ENCODE peak calls at places on chromosomes 7 and 10, in seven cellular contexts. E, Z, A, C, D, I and H are unnamed samples.

GRCh38 chr10:5266804-5267203 is 70.2 kb downstream of the AKR1C4 start:
- DNase-seq in Z (no peak), C (no peak), D (no peak), I (no peak), E (no peak), A (no peak), H (no peak)

GRCh38 chr7:20558963-20559716 is 56.3 kb upstream of the ABCB5 start:
- DNase-seq in Z (no peak), I (no peak), E (no peak), C (no peak), D (no peak), A (no peak), H (no peak)

GRCh38 chr10:85971494-85971893 is 395.1 kb downstream of the GRID1 start:
- DNase-seq in I (no peak), D (no peak), C (no peak), E (no peak), Z (no peak), A (no peak), H (no peak)

GRCh38 chr10:114437456-114438292 is 33.4 kb upstream of the AFAP1L2 start:
- DNase-seq in A (no peak), Z (no peak), D (no peak), I (peak; percentile 60), E (peak; percentile 23), C (peak; percentile 32), H (peak; percentile 44)

GRCh38 chr7:157339777-157340677 is 3.2 kb downstream of the DNAJB6 start:
- DNase-seq in Z (peak; percentile 60), I (peak; percentile 92), A (peak; percentile 39), E (peak; percentile 82), C (peak; percentile 79), D (peak; percentile 15), H (peak; percentile 65)

GRCh38 chr7:88116395-88116794 is 103.4 kb downstream of the SRI start:
- DNase-seq in C (no peak), E (no peak), Z (no peak), A (no peak), I (no peak), D (no peak), H (no peak)

GRCh38 chr7:55160539-55160938 is 141.7 kb downstream of the EGFR start:
- DNase-seq in D (no peak), A (no peak), Z (no peak), C (peak; percentile 80), E (no peak), I (no peak), H (peak; percentile 74)

GRCh38 chr10:80075781-80076180 is 2.7 kb upstream of the TMEM254 start:
- DNase-seq in D (no peak), A (no peak), C (peak; percentile 6), E (no peak), Z (no peak), I (no peak), H (no peak)

GRCh38 chr7:87511510-87511909 is 36.0 kb upstream of the ABCB4 start:
- DNase-seq in D (no peak), Z (no peak), A (no peak), I (no peak), C (no peak), E (no peak), H (no peak)

GRCh38 chr7:29623976-29624375 is 60.3 kb downstream of the PRR15 start:
- DNase-seq in C (no peak), D (no peak), I (no peak), E (no peak), Z (no peak), A (no peak), H (no peak)

GRCh38 chr10:132748135-132748534 is 37.8 kb downstream of the NKX6-2 start:
- DNase-seq in E (no peak), C (no peak), A (no peak), Z (no peak), I (no peak), D (no peak), H (no peak)

GRCh38 chr10:116069856-116070255 is 203.2 kb downstream of the GFRA1 start:
- DNase-seq in Z (no peak), D (no peak), C (no peak), A (no peak), I (no peak), E (no peak), H (no peak)

GRCh38 chr10:7480742-7481381 is 70.0 kb upstream of the SFMBT2 start:
- DNase-seq in E (no peak), C (no peak), D (no peak), I (no peak), Z (no peak), A (no peak), H (no peak)

GRCh38 chr7:121211253-121211652 is 117.5 kb upstream of the WNT16 start:
- DNase-seq in A (no peak), C (no peak), Z (no peak), D (no peak), E (no peak), I (no peak), H (no peak)

GRCh38 chr7:74343281-74344127 is 54.3 kb downstream of the CLIP2 start:
- DNase-seq in A (no peak), Z (no peak), I (no peak), D (no peak), C (peak; percentile 73), E (no peak), H (peak; percentile 55)

GRCh38 chr10:132806126-132807061 is 20.4 kb upstream of the NKX6-2 start:
- DNase-seq in C (no peak), E (no peak), A (no peak), Z (no peak), D (no peak), I (no peak), H (no peak)

GRCh38 chr7:96998333-96998732 is 7.0 kb upstream of the DLX6 start:
- DNase-seq in C (no peak), A (no peak), I (no peak), E (no peak), Z (no peak), D (peak; percentile 66), H (no peak)

GRCh38 chr10:15461353-15462108 is 90.4 kb upstream of the FAM171A1 start:
- DNase-seq in A (no peak), E (peak; percentile 23), I (peak; percentile 35), D (no peak), C (peak; percentile 23), Z (no peak), H (peak; percentile 59)

GRCh38 chr10:113132651-113133088 is 182.6 kb downstream of the TCF7L2 start:
- DNase-seq in E (no peak), I (no peak), Z (no peak), A (no peak), C (peak; percentile 36), D (no peak), H (peak; percentile 22)

GRCh38 chr10:85651507-85651902 is 715.1 kb downstream of the GRID1 start:
- DNase-seq in E (no peak), A (no peak), C (no peak), I (no peak), Z (no peak), D (no peak), H (no peak)

GRCh38 chr7:77444123-77444522 is 28.0 kb upstream of the GSAP start:
- DNase-seq in A (no peak), E (no peak), C (peak; percentile 36), I (no peak), Z (no peak), D (no peak), H (peak; percentile 67)

GRCh38 chr7:151122794-151123484 is 36.7 kb downstream of the AGAP3 start:
- DNase-seq in D (no peak), E (no peak), Z (no peak), I (no peak), A (no peak), C (no peak), H (no peak)

GRCh38 chr10:88389456-88389855 is 193.7 kb downstream of the RNLS start:
- DNase-seq in A (no peak), I (peak; percentile 81), C (peak; percentile 82), Z (no peak), E (no peak), D (peak; percentile 4), H (peak; percentile 49)

GRCh38 chr10:6337382-6337781 is 134.7 kb downstream of the PFKFB3 start:
- DNase-seq in Z (no peak), I (no peak), D (no peak), E (no peak), A (no peak), C (no peak), H (no peak)

GRCh38 chr7:28408105-28408973 is 4.0 kb upstream of the CREB5 start:
- DNase-seq in Z (no peak), A (no peak), I (no peak), D (peak; percentile 47), C (no peak), E (no peak), H (peak; percentile 45)

GRCh38 chr10:6493521-6494451 is 86.3 kb downstream of the PRKCQ start:
- DNase-seq in C (peak; percentile 2), I (no peak), A (no peak), E (no peak), Z (no peak), D (no peak), H (peak; percentile 11)

GRCh38 chr7:155916926-155917655 is 104.8 kb upstream of the SHH start:
- DNase-seq in A (no peak), I (no peak), C (no peak), E (no peak), Z (no peak), D (no peak), H (no peak)

GRCh38 chr10:271722-272121 is 136.5 kb downstream of the ZMYND11 start:
- DNase-seq in I (no peak), A (no peak), D (no peak), Z (no peak), C (no peak), E (no peak), H (no peak)

GRCh38 chr7:112990619-112991018 is 96.0 kb downstream of the GPR85 start:
- DNase-seq in Z (no peak), C (peak; percentile 36), A (no peak), I (no peak), D (no peak), E (no peak), H (no peak)